ENCODE peak calls at places on chromosomes 5 and 9, in four cellular contexts. I, T, J and Z are unnamed samples.

GRCh38 chr5:124193371-124193789 is 553.1 kb downstream of the ZNF608 start:
- DNase-seq in I (peak; percentile 56), T (no peak), J (no peak), Z (no peak)

GRCh38 chr5:32202394-32202793 is 28.3 kb upstream of the GOLPH3 start:
- DNase-seq in I (no peak), T (no peak), J (no peak), Z (no peak)

GRCh38 chr5:113125371-113125770 is 148.8 kb downstream of the DCP2 start:
- DNase-seq in I (no peak), T (no peak), J (no peak), Z (no peak)

GRCh38 chr9:136143215-136144001 is 24.7 kb upstream of the TMEM250 start:
- DNase-seq in I (peak; percentile 28), T (no peak), J (no peak), Z (peak; percentile 25)

GRCh38 chr5:81233080-81233634 is at the start of gene CKMT2:
- DNase-seq in I (no peak), T (no peak), J (peak; percentile 83), Z (peak; percentile 95)

GRCh38 chr9:71944754-71945409 is 33.4 kb downstream of the C9orf85 start:
- DNase-seq in I (no peak), T (no peak), J (no peak), Z (no peak)

GRCh38 chr9:116767219-116767618 is 80.1 kb downstream of the TRIM32 start:
- DNase-seq in I (no peak), T (no peak), J (no peak), Z (no peak)

GRCh38 chr5:92505145-92505544 is 1075.9 kb downstream of the NR2F1-AS1 start:
- DNase-seq in I (peak; percentile 17), T (no peak), J (no peak), Z (no peak)

GRCh38 chr9:91966503-91966902 is 16.5 kb upstream of the ROR2 start:
- DNase-seq in I (peak; percentile 39), T (no peak), J (no peak), Z (no peak)

GRCh38 chr5:148125641-148126040 is 42.7 kb upstream of the SPINK14 start:
- DNase-seq in I (peak; percentile 5), T (no peak), J (no peak), Z (no peak)

GRCh38 chr9:85716031-85716877 is 25.5 kb downstream of the AGTPBP1 start:
- DNase-seq in I (no peak), T (no peak), J (no peak), Z (no peak)

GRCh38 chr9:113401027-113401792 is at the start of gene ALAD:
- DNase-seq in I (peak; percentile 99), T (peak; percentile 94), J (peak; percentile 99), Z (peak; percentile 100)

GRCh38 chr5:58094031-58094430 is 365.9 kb downstream of the PLK2 start:
- DNase-seq in I (peak; percentile 68), T (peak; percentile 36), J (no peak), Z (no peak)

GRCh38 chr9:109421034-109421700 is 76.9 kb downstream of the PTPN3 start:
- DNase-seq in I (no peak), T (no peak), J (no peak), Z (peak; percentile 52)

GRCh38 chr9:137740311-137740710 is 121.5 kb downstream of the EHMT1 start:
- DNase-seq in I (no peak), T (no peak), J (no peak), Z (peak; percentile 84)

GRCh38 chr5:119745976-119746375 is 116.6 kb downstream of the FAM170A start:
- DNase-seq in I (no peak), T (no peak), J (no peak), Z (no peak)

GRCh38 chr9:131056781-131057506 is 39.4 kb upstream of the AIF1L start:
- DNase-seq in I (no peak), T (no peak), J (no peak), Z (no peak)

GRCh38 chr5:159619826-159620225 is 289.5 kb upstream of the IL12B start:
- DNase-seq in I (no peak), T (no peak), J (no peak), Z (no peak)

GRCh38 chr9:72871685-72872084 is 81.2 kb downstream of the ALDH1A1 start:
- DNase-seq in I (peak; percentile 21), T (no peak), J (no peak), Z (no peak)

GRCh38 chr5:60972225-60972624 is 27.2 kb downstream of the NDUFAF2 start:
- DNase-seq in I (no peak), T (no peak), J (no peak), Z (no peak)

GRCh38 chr9:86096382-86096781 is 3.0 kb downstream of the GOLM1 start:
- DNase-seq in I (peak; percentile 50), T (no peak), J (no peak), Z (no peak)

GRCh38 chr9:4887556-4887955 is 94.8 kb downstream of the RCL1 start:
- DNase-seq in I (peak; percentile 36), T (no peak), J (no peak), Z (peak; percentile 51)

GRCh38 chr9:71676460-71676859 is 91.9 kb downstream of the CEMIP2 start:
- DNase-seq in I (no peak), T (no peak), J (no peak), Z (no peak)

GRCh38 chr9:468766-469496 is 254.3 kb downstream of the DOCK8 start:
- DNase-seq in I (no peak), T (no peak), J (no peak), Z (no peak)

GRCh38 chr9:93137362-93137761 is 3.3 kb upstream of the NINJ1 start:
- DNase-seq in I (no peak), T (no peak), J (no peak), Z (no peak)

GRCh38 chr9:76200315-76200714 is 193.9 kb downstream of the RFK start:
- DNase-seq in I (peak; percentile 12), T (no peak), J (no peak), Z (no peak)

GRCh38 chr9:133522073-133522910 is 2.5 kb downstream of the MYMK start:
- DNase-seq in I (no peak), T (no peak), J (no peak), Z (peak; percentile 14)

GRCh38 chr5:56681346-56681745 is 134.0 kb upstream of the MAP3K1 start:
- DNase-seq in I (peak; percentile 67), T (no peak), J (no peak), Z (no peak)

GRCh38 chr9:126781717-126782388 is 23.0 kb upstream of the ZBTB43 start:
- DNase-seq in I (peak; percentile 74), T (peak; percentile 79), J (peak; percentile 79), Z (peak; percentile 93)